ENCODE peak calls at places on chromosomes 2 and 18, in six cellular contexts. One of them, this sample, is unnamed.

GRCh38 chr2:43276962-43277383 is 50.6 kb upstream of the ZFP36L2 start:
- DNase-seq in GM23338: no peak
- DNase-seq in HCT116: no peak
- DNase-seq in activated CD4-positive, CD25-positive, alpha-beta regulatory T cell treated with anti-CD3 and anti-CD28 coated beads, Interleukin-2, amount 50 U/mL, for 72 hours: no peak
- DNase-seq in NCI-H146: peak; percentile 3
- DNase-seq in KBM-7: no peak
- DNase-seq in this sample: no peak

GRCh38 chr18:39602112-39602511 is 2036.5 kb upstream of the CELF4 start:
- DNase-seq in HCT116: no peak
- DNase-seq in activated CD4-positive, CD25-positive, alpha-beta regulatory T cell treated with anti-CD3 and anti-CD28 coated beads, Interleukin-2, amount 50 U/mL, for 72 hours: no peak
- DNase-seq in KBM-7: no peak
- DNase-seq in GM23338: no peak
- DNase-seq in NCI-H146: peak; percentile 25
- DNase-seq in this sample: no peak

GRCh38 chr2:55618025-55618648 is 715 bp upstream of the PPP4R3B start:
- DNase-seq in activated CD4-positive, CD25-positive, alpha-beta regulatory T cell treated with anti-CD3 and anti-CD28 coated beads, Interleukin-2, amount 50 U/mL, for 72 hours: no peak
- DNase-seq in GM23338: no peak
- DNase-seq in NCI-H146: peak; percentile 40
- DNase-seq in HCT116: no peak
- DNase-seq in KBM-7: peak; percentile 61
- DNase-seq in this sample: peak; percentile 46

GRCh38 chr2:27086722-27087446 is at the start of gene KHK:
- DNase-seq in KBM-7: no peak
- DNase-seq in activated CD4-positive, CD25-positive, alpha-beta regulatory T cell treated with anti-CD3 and anti-CD28 coated beads, Interleukin-2, amount 50 U/mL, for 72 hours: no peak
- DNase-seq in HCT116: no peak
- DNase-seq in NCI-H146: peak; percentile 84
- DNase-seq in GM23338: peak; percentile 71
- DNase-seq in this sample: no peak

GRCh38 chr2:180122874-180123273 is 115.8 kb upstream of the CWC22 start:
- DNase-seq in KBM-7: no peak
- DNase-seq in activated CD4-positive, CD25-positive, alpha-beta regulatory T cell treated with anti-CD3 and anti-CD28 coated beads, Interleukin-2, amount 50 U/mL, for 72 hours: no peak
- DNase-seq in GM23338: no peak
- DNase-seq in NCI-H146: no peak
- DNase-seq in HCT116: no peak
- DNase-seq in this sample: no peak

GRCh38 chr18:939167-939566 is 34.5 kb downstream of the ADCYAP1 start:
- DNase-seq in GM23338: peak; percentile 66
- DNase-seq in activated CD4-positive, CD25-positive, alpha-beta regulatory T cell treated with anti-CD3 and anti-CD28 coated beads, Interleukin-2, amount 50 U/mL, for 72 hours: no peak
- DNase-seq in NCI-H146: no peak
- DNase-seq in KBM-7: no peak
- DNase-seq in HCT116: no peak
- DNase-seq in this sample: no peak

GRCh38 chr2:231197741-231198290 is 615 bp upstream of the ARMC9 start:
- DNase-seq in KBM-7: no peak
- DNase-seq in HCT116: no peak
- DNase-seq in NCI-H146: no peak
- DNase-seq in activated CD4-positive, CD25-positive, alpha-beta regulatory T cell treated with anti-CD3 and anti-CD28 coated beads, Interleukin-2, amount 50 U/mL, for 72 hours: no peak
- DNase-seq in GM23338: no peak
- DNase-seq in this sample: no peak

GRCh38 chr2:20561703-20562454 is 89.0 kb downstream of the HS1BP3 start:
- DNase-seq in HCT116: no peak
- DNase-seq in KBM-7: no peak
- DNase-seq in GM23338: peak; percentile 19
- DNase-seq in activated CD4-positive, CD25-positive, alpha-beta regulatory T cell treated with anti-CD3 and anti-CD28 coated beads, Interleukin-2, amount 50 U/mL, for 72 hours: no peak
- DNase-seq in NCI-H146: no peak
- DNase-seq in this sample: no peak

GRCh38 chr18:70107037-70107436 is 98.5 kb downstream of the RTTN start:
- DNase-seq in NCI-H146: no peak
- DNase-seq in KBM-7: no peak
- DNase-seq in HCT116: no peak
- DNase-seq in GM23338: no peak
- DNase-seq in activated CD4-positive, CD25-positive, alpha-beta regulatory T cell treated with anti-CD3 and anti-CD28 coated beads, Interleukin-2, amount 50 U/mL, for 72 hours: no peak
- DNase-seq in this sample: no peak

GRCh38 chr2:164621761-164622105 is 451 bp upstream of the GRB14 start:
- DNase-seq in GM23338: peak; percentile 60
- DNase-seq in KBM-7: no peak
- DNase-seq in NCI-H146: peak; percentile 48
- DNase-seq in activated CD4-positive, CD25-positive, alpha-beta regulatory T cell treated with anti-CD3 and anti-CD28 coated beads, Interleukin-2, amount 50 U/mL, for 72 hours: no peak
- DNase-seq in HCT116: no peak
- DNase-seq in this sample: no peak

GRCh38 chr2:191869178-191869577 is 22.3 kb upstream of the CAVIN2 start:
- DNase-seq in HCT116: peak; percentile 57
- DNase-seq in NCI-H146: peak; percentile 89
- DNase-seq in activated CD4-positive, CD25-positive, alpha-beta regulatory T cell treated with anti-CD3 and anti-CD28 coated beads, Interleukin-2, amount 50 U/mL, for 72 hours: no peak
- DNase-seq in KBM-7: no peak
- DNase-seq in GM23338: peak; percentile 95
- DNase-seq in this sample: peak; percentile 9